ENCODE peak calls at places on chromosomes 5 and 9, in ten cellular contexts. One of them, this sample, is unnamed.

GRCh38 chr9:110828148-110828730 is 159.6 kb downstream of the MUSK start:
- DNase-seq in HEK293T: no peak
- DNase-seq in epithelial cell of proximal tubule: no peak
- DNase-seq in GM03348: peak; percentile 77
- DNase-seq in GDM1: no peak
- DNase-seq in skeletal muscle cell: no peak
- DNase-seq in Panc1: no peak
- DNase-seq in NCI-H2081: no peak
- DNase-seq in HFFc6: peak; percentile 37
- DNase-seq in activated CD8-positive, alpha-beta memory T cell treated with anti-CD3 and anti-CD28 coated beads, Interleukin-2, amount 10 ng/mL, durations not matched to agents 7 days and 5 days: no peak
- DNase-seq in this sample: no peak

GRCh38 chr9:72497476-72498065 is 23.8 kb upstream of the TMC1 start:
- DNase-seq in HEK293T: no peak
- DNase-seq in epithelial cell of proximal tubule: no peak
- DNase-seq in GM03348: no peak
- DNase-seq in GDM1: no peak
- DNase-seq in skeletal muscle cell: no peak
- DNase-seq in Panc1: no peak
- DNase-seq in NCI-H2081: peak; percentile 84
- DNase-seq in HFFc6: no peak
- DNase-seq in activated CD8-positive, alpha-beta memory T cell treated with anti-CD3 and anti-CD28 coated beads, Interleukin-2, amount 10 ng/mL, durations not matched to agents 7 days and 5 days: no peak
- DNase-seq in this sample: no peak

GRCh38 chr5:141746395-141746794 is 64.4 kb upstream of the ARAP3 start:
- DNase-seq in HEK293T: no peak
- DNase-seq in epithelial cell of proximal tubule: no peak
- DNase-seq in GM03348: no peak
- DNase-seq in GDM1: no peak
- DNase-seq in skeletal muscle cell: no peak
- DNase-seq in Panc1: no peak
- DNase-seq in NCI-H2081: no peak
- DNase-seq in HFFc6: no peak
- DNase-seq in activated CD8-positive, alpha-beta memory T cell treated with anti-CD3 and anti-CD28 coated beads, Interleukin-2, amount 10 ng/mL, durations not matched to agents 7 days and 5 days: no peak
- DNase-seq in this sample: no peak

GRCh38 chr9:79581794-79582193 is 10.0 kb downstream of the TLE4 start:
- DNase-seq in HEK293T: no peak
- DNase-seq in epithelial cell of proximal tubule: peak; percentile 20
- DNase-seq in GM03348: peak; percentile 73
- DNase-seq in GDM1: no peak
- DNase-seq in skeletal muscle cell: peak; percentile 48
- DNase-seq in Panc1: no peak
- DNase-seq in NCI-H2081: no peak
- DNase-seq in HFFc6: peak; percentile 91
- DNase-seq in activated CD8-positive, alpha-beta memory T cell treated with anti-CD3 and anti-CD28 coated beads, Interleukin-2, amount 10 ng/mL, durations not matched to agents 7 days and 5 days: no peak
- DNase-seq in this sample: no peak

GRCh38 chr5:148482697-148483462 is 99.1 kb downstream of the FBXO38 start:
- DNase-seq in HEK293T: peak; percentile 69
- DNase-seq in epithelial cell of proximal tubule: no peak
- DNase-seq in GM03348: peak; percentile 67
- DNase-seq in GDM1: peak; percentile 23
- DNase-seq in skeletal muscle cell: no peak
- DNase-seq in Panc1: peak; percentile 61
- DNase-seq in NCI-H2081: no peak
- DNase-seq in HFFc6: peak; percentile 31
- DNase-seq in activated CD8-positive, alpha-beta memory T cell treated with anti-CD3 and anti-CD28 coated beads, Interleukin-2, amount 10 ng/mL, durations not matched to agents 7 days and 5 days: peak; percentile 75
- DNase-seq in this sample: no peak

GRCh38 chr5:149056611-149057165 is 6.2 kb downstream of the SH3TC2 start:
- DNase-seq in HEK293T: no peak
- DNase-seq in epithelial cell of proximal tubule: no peak
- DNase-seq in GM03348: no peak
- DNase-seq in GDM1: no peak
- DNase-seq in skeletal muscle cell: no peak
- DNase-seq in Panc1: no peak
- DNase-seq in NCI-H2081: no peak
- DNase-seq in HFFc6: no peak
- DNase-seq in activated CD8-positive, alpha-beta memory T cell treated with anti-CD3 and anti-CD28 coated beads, Interleukin-2, amount 10 ng/mL, durations not matched to agents 7 days and 5 days: no peak
- DNase-seq in this sample: no peak

GRCh38 chr9:133187561-133188005 is 21.5 kb downstream of the OBP2B start:
- DNase-seq in HEK293T: no peak
- DNase-seq in epithelial cell of proximal tubule: no peak
- DNase-seq in GM03348: no peak
- DNase-seq in GDM1: no peak
- DNase-seq in skeletal muscle cell: no peak
- DNase-seq in Panc1: no peak
- DNase-seq in NCI-H2081: no peak
- DNase-seq in HFFc6: no peak
- DNase-seq in activated CD8-positive, alpha-beta memory T cell treated with anti-CD3 and anti-CD28 coated beads, Interleukin-2, amount 10 ng/mL, durations not matched to agents 7 days and 5 days: no peak
- DNase-seq in this sample: no peak

GRCh38 chr5:33283243-33283642 is 157.5 kb upstream of the TARS1 start:
- DNase-seq in HEK293T: no peak
- DNase-seq in epithelial cell of proximal tubule: no peak
- DNase-seq in GM03348: no peak
- DNase-seq in GDM1: no peak
- DNase-seq in skeletal muscle cell: no peak
- DNase-seq in Panc1: no peak
- DNase-seq in NCI-H2081: no peak
- DNase-seq in HFFc6: no peak
- DNase-seq in activated CD8-positive, alpha-beta memory T cell treated with anti-CD3 and anti-CD28 coated beads, Interleukin-2, amount 10 ng/mL, durations not matched to agents 7 days and 5 days: no peak
- DNase-seq in this sample: no peak

GRCh38 chr5:87347272-87347671 is 65.5 kb downstream of the CCNH start:
- DNase-seq in HEK293T: no peak
- DNase-seq in epithelial cell of proximal tubule: no peak
- DNase-seq in GM03348: no peak
- DNase-seq in GDM1: no peak
- DNase-seq in skeletal muscle cell: no peak
- DNase-seq in Panc1: no peak
- DNase-seq in NCI-H2081: no peak
- DNase-seq in HFFc6: peak; percentile 20
- DNase-seq in activated CD8-positive, alpha-beta memory T cell treated with anti-CD3 and anti-CD28 coated beads, Interleukin-2, amount 10 ng/mL, durations not matched to agents 7 days and 5 days: no peak
- DNase-seq in this sample: no peak

GRCh38 chr9:129222691-129223218 is 44.7 kb upstream of the IER5L start:
- DNase-seq in HEK293T: no peak
- DNase-seq in epithelial cell of proximal tubule: no peak
- DNase-seq in GM03348: no peak
- DNase-seq in GDM1: no peak
- DNase-seq in skeletal muscle cell: no peak
- DNase-seq in Panc1: no peak
- DNase-seq in NCI-H2081: no peak
- DNase-seq in HFFc6: no peak
- DNase-seq in activated CD8-positive, alpha-beta memory T cell treated with anti-CD3 and anti-CD28 coated beads, Interleukin-2, amount 10 ng/mL, durations not matched to agents 7 days and 5 days: no peak
- DNase-seq in this sample: no peak

GRCh38 chr9:137478613-137479314 is 19.6 kb upstream of the NSMF start:
- DNase-seq in HEK293T: no peak
- DNase-seq in epithelial cell of proximal tubule: no peak
- DNase-seq in GM03348: no peak
- DNase-seq in GDM1: no peak
- DNase-seq in skeletal muscle cell: no peak
- DNase-seq in Panc1: no peak
- DNase-seq in NCI-H2081: peak; percentile 43
- DNase-seq in HFFc6: peak; percentile 19
- DNase-seq in activated CD8-positive, alpha-beta memory T cell treated with anti-CD3 and anti-CD28 coated beads, Interleukin-2, amount 10 ng/mL, durations not matched to agents 7 days and 5 days: no peak
- DNase-seq in this sample: no peak

GRCh38 chr5:10250804-10251276 is 760 bp downstream of the CCT5 start:
- DNase-seq in HEK293T: no peak
- DNase-seq in epithelial cell of proximal tubule: no peak
- DNase-seq in GM03348: peak; percentile 28
- DNase-seq in GDM1: no peak
- DNase-seq in skeletal muscle cell: no peak
- DNase-seq in Panc1: no peak
- DNase-seq in NCI-H2081: peak; percentile 63
- DNase-seq in HFFc6: peak; percentile 36
- DNase-seq in activated CD8-positive, alpha-beta memory T cell treated with anti-CD3 and anti-CD28 coated beads, Interleukin-2, amount 10 ng/mL, durations not matched to agents 7 days and 5 days: peak; percentile 52
- DNase-seq in this sample: peak; percentile 38

GRCh38 chr5:83714780-83715179 is 5.9 kb downstream of the HAPLN1 start:
- DNase-seq in HEK293T: no peak
- DNase-seq in epithelial cell of proximal tubule: no peak
- DNase-seq in GM03348: no peak
- DNase-seq in GDM1: no peak
- DNase-seq in skeletal muscle cell: no peak
- DNase-seq in Panc1: no peak
- DNase-seq in NCI-H2081: no peak
- DNase-seq in HFFc6: no peak
- DNase-seq in activated CD8-positive, alpha-beta memory T cell treated with anti-CD3 and anti-CD28 coated beads, Interleukin-2, amount 10 ng/mL, durations not matched to agents 7 days and 5 days: no peak
- DNase-seq in this sample: no peak

This sample was measured in LoVo.